ENCODE peak calls at places on chromosomes 6 and 20, in seven cellular contexts. V, G, H, I, Q, O and J are unnamed samples.

GRCh38 chr6:100677240-100677639 is 203.9 kb downstream of the ASCC3 start:
- DNase-seq in H (no peak), Q (no peak), I (no peak), O (no peak), G (no peak), V (no peak), J (no peak)

GRCh38 chr6:13615802-13616140 is 636 bp downstream of the NOL7 start:
- DNase-seq in H (peak), O (peak), Q (peak), G (no peak), I (peak), V (peak), J (no peak)

GRCh38 chr6:46626228-46626909 is 26.2 kb downstream of the CYP39A1 start:
- DNase-seq in I (peak), O (no peak), V (no peak), G (no peak), Q (no peak), H (no peak), J (peak)

GRCh38 chr6:135187372-135187771 is 6.3 kb downstream of the MYB start:
- DNase-seq in V (no peak), G (no peak), H (no peak), O (no peak), I (no peak), Q (no peak), J (no peak)

GRCh38 chr6:73264446-73264845 is 1.4 kb upstream of the KHDC1 start:
- DNase-seq in Q (no peak), V (no peak), H (no peak), O (no peak), G (no peak), I (no peak), J (no peak)

GRCh38 chr6:96939019-96939805 is 14.7 kb downstream of the KLHL32 start:
- DNase-seq in V (no peak), I (peak), H (peak), O (no peak), G (no peak), Q (no peak), J (peak)

GRCh38 chr6:151452750-151453427 is 963 bp upstream of the RMND1 start:
- DNase-seq in G (no peak), V (no peak), O (no peak), I (peak), Q (peak), H (peak), J (peak)

GRCh38 chr20:62355527-62356142 is 11.5 kb downstream of the LAMA5 start:
- DNase-seq in G (no peak), I (peak), Q (peak), V (peak), O (no peak), H (no peak), J (peak)

GRCh38 chr20:37388831-37389230 is 42.9 kb downstream of the SRC start:
- DNase-seq in O (no peak), Q (no peak), G (no peak), V (peak), I (no peak), H (no peak), J (no peak)

GRCh38 chr20:63416631-63417030 is 55.5 kb upstream of the CHRNA4 start:
- DNase-seq in Q (no peak), H (no peak), V (no peak), G (no peak), I (no peak), O (no peak), J (no peak)

GRCh38 chr20:5270608-5271007 is 46.1 kb downstream of the PROKR2 start:
- DNase-seq in H (no peak), G (no peak), O (no peak), V (no peak), I (no peak), Q (no peak), J (no peak)

GRCh38 chr20:25987073-25987927 is 290.6 kb upstream of the ZNF337 start:
- DNase-seq in V (peak), O (peak), G (no peak), I (peak), Q (peak), H (peak), J (peak)

GRCh38 chr6:67629268-67629667 is 1005.8 kb upstream of the ADGRB3 start:
- DNase-seq in I (no peak), G (no peak), Q (no peak), H (no peak), O (no peak), V (no peak), J (peak)

GRCh38 chr6:40308533-40309306 is 278.4 kb downstream of the LRFN2 start:
- DNase-seq in H (peak), O (peak), Q (peak), G (peak), V (no peak), I (peak), J (peak)

GRCh38 chr6:122696853-122697252 is 82.7 kb upstream of the FABP7 start:
- DNase-seq in V (no peak), G (no peak), H (no peak), I (peak), Q (no peak), O (no peak), J (peak)

GRCh38 chr6:26533532-26533931 is 4.6 kb upstream of the HMGN4 start:
- DNase-seq in O (no peak), V (no peak), G (no peak), Q (no peak), H (no peak), I (no peak), J (no peak)

GRCh38 chr20:52913650-52914387 is 58.3 kb upstream of the TSHZ2 start:
- DNase-seq in Q (no peak), I (no peak), O (no peak), G (no peak), V (no peak), H (no peak), J (no peak)

GRCh38 chr20:53048387-53048786 is 76.2 kb downstream of the TSHZ2 start:
- DNase-seq in O (no peak), I (no peak), Q (no peak), G (no peak), V (no peak), H (no peak), J (no peak)

GRCh38 chr6:169490830-169491229 is 211.0 kb downstream of the WDR27 start:
- DNase-seq in I (no peak), G (no peak), V (no peak), Q (no peak), H (no peak), O (no peak), J (peak)

GRCh38 chr6:147126618-147127022 is 77.6 kb upstream of the STXBP5 start:
- DNase-seq in I (no peak), H (no peak), G (no peak), O (no peak), V (no peak), Q (no peak), J (no peak)

GRCh38 chr6:72825265-72825918 is 203.5 kb downstream of the KCNQ5 start:
- DNase-seq in V (no peak), G (peak), I (peak), O (no peak), Q (no peak), H (no peak), J (peak)

GRCh38 chr20:22312744-22313346 is 271.5 kb downstream of the FOXA2 start:
- DNase-seq in Q (no peak), G (no peak), V (no peak), O (no peak), I (peak), H (peak), J (peak)